ENCODE peak calls at places on chromosomes 6 and 20, in seven cellular contexts. B is astrocyte, H is HCT116, G is PC-3, X is keratinocyte, M is neural progenitor cell, T is IMR-90. R is an unnamed sample.

GRCh38 chr6:35933844-35934243 is 12.9 kb upstream of the SRPK1 start:
- DNase-seq in M (no peak), X (no peak), G (no peak), T (no peak), H (no peak), B (no peak), R (no peak)

GRCh38 chr6:109493865-109494264 is 10.8 kb upstream of the ZBTB24 start:
- DNase-seq in B (no peak), T (no peak), G (no peak), H (no peak), M (no peak), X (no peak), R (no peak)

GRCh38 chr6:138094260-138094659 is 13.0 kb downstream of the PERP start:
- DNase-seq in X (no peak), T (no peak), H (no peak), M (no peak), G (no peak), B (no peak), R (no peak)

GRCh38 chr6:42971746-42972327 is 7.1 kb downstream of the PEX6 start:
- DNase-seq in H (no peak), B (no peak), X (no peak), M (no peak), T (no peak), G (no peak), R (no peak)

GRCh38 chr6:140641412-140641811 is 1267.0 kb upstream of the CITED2 start:
- DNase-seq in M (no peak), G (no peak), B (no peak), X (no peak), H (no peak), T (no peak), R (no peak)

GRCh38 chr6:87722831-87723726 is 21.0 kb upstream of the AKIRIN2 start:
- DNase-seq in B (peak), T (peak), X (peak), M (peak), H (peak), G (peak), R (peak)

GRCh38 chr6:158232445-158233213 is 64.5 kb downstream of the GTF2H5 start:
- DNase-seq in B (peak), G (peak), M (peak), T (peak), H (no peak), X (no peak), R (peak)

GRCh38 chr6:37985355-37985754 is 165.8 kb downstream of the ZFAND3 start:
- DNase-seq in G (no peak), X (no peak), T (no peak), H (no peak), M (no peak), B (no peak), R (no peak)

GRCh38 chr6:107490568-107491058 is 696 bp downstream of the SOBP start:
- DNase-seq in T (no peak), H (no peak), X (no peak), G (no peak), B (no peak), M (no peak), R (no peak)

GRCh38 chr6:156686429-156686939 is 90.7 kb upstream of the ARID1B start:
- DNase-seq in M (peak), H (no peak), T (peak), X (no peak), B (peak), G (peak), R (no peak)

GRCh38 chr6:130622142-130622541 is 205.1 kb upstream of the SMLR1 start:
- DNase-seq in B (no peak), H (no peak), X (no peak), T (peak), G (no peak), M (no peak), R (no peak)

GRCh38 chr6:20211941-20212391 is 303 bp downstream of the MBOAT1 start:
- DNase-seq in M (peak), T (no peak), B (peak), G (peak), H (no peak), X (no peak), R (peak)

GRCh38 chr6:121897337-121897760 is 461.9 kb downstream of the GJA1 start:
- DNase-seq in G (no peak), X (peak), B (peak), T (peak), M (peak), H (no peak), R (no peak)

GRCh38 chr20:59640267-59640666 is 35.9 kb downstream of the PHACTR3 start:
- DNase-seq in M (no peak), G (no peak), T (no peak), X (no peak), B (no peak), H (no peak), R (no peak)

GRCh38 chr20:36975085-36975829 is 23.7 kb upstream of the SAMHD1 start:
- DNase-seq in G (no peak), H (no peak), B (no peak), T (no peak), X (no peak), M (no peak), R (no peak)

GRCh38 chr6:123338394-123338793 is 298.4 kb downstream of the TRDN start:
- DNase-seq in B (no peak), T (no peak), G (no peak), H (no peak), M (peak), X (no peak), R (no peak)

GRCh38 chr20:1489764-1490436 is 1.3 kb downstream of the SIRPB2 start:
- DNase-seq in M (no peak), T (no peak), X (no peak), B (no peak), G (peak), H (peak), R (no peak)

GRCh38 chr20:53738945-53739798 is 145.5 kb upstream of the ZNF217 start:
- DNase-seq in H (no peak), G (peak), M (no peak), X (no peak), T (no peak), B (peak), R (peak)

GRCh38 chr6:151870375-151870774 is 62.9 kb downstream of the ESR1 start:
- DNase-seq in T (no peak), B (no peak), H (no peak), M (no peak), X (no peak), G (no peak), R (no peak)

GRCh38 chr6:109079981-109080380 is 14.7 kb downstream of the SESN1 start:
- DNase-seq in T (no peak), H (no peak), B (no peak), G (no peak), X (no peak), M (no peak), R (peak)

GRCh38 chr20:2301164-2301622 is 5.4 kb downstream of the TGM3 start:
- DNase-seq in M (no peak), B (peak), T (no peak), X (no peak), G (no peak), H (no peak), R (peak)

GRCh38 chr6:116992546-116992945 is 115.5 kb downstream of the RFX6 start:
- DNase-seq in B (no peak), T (no peak), X (no peak), G (no peak), M (no peak), H (no peak), R (no peak)

GRCh38 chr6:32369678-32370077 is 2.0 kb downstream of the TSBP1 start:
- DNase-seq in G (peak), H (peak), T (peak), X (peak), B (peak), M (no peak), R (peak)

GRCh38 chr6:132063738-132064137 is 112.6 kb upstream of the CCN2 start:
- DNase-seq in G (peak), B (peak), X (peak), T (peak), H (peak), M (no peak), R (peak)

GRCh38 chr6:132063204-132063603 is 112.0 kb upstream of the CCN2 start:
- DNase-seq in X (no peak), M (no peak), H (no peak), G (no peak), B (peak), T (peak), R (no peak)

GRCh38 chr6:132060591-132060990 is 109.4 kb upstream of the CCN2 start:
- DNase-seq in X (no peak), T (peak), B (peak), M (no peak), G (peak), H (no peak), R (peak)

GRCh38 chr6:132061381-132061780 is 110.2 kb upstream of the CCN2 start:
- DNase-seq in M (no peak), T (no peak), H (no peak), X (no peak), G (no peak), B (no peak), R (no peak)

GRCh38 chr6:132062626-132063025 is 111.5 kb upstream of the CCN2 start:
- DNase-seq in G (no peak), H (no peak), T (peak), X (no peak), B (no peak), M (no peak), R (no peak)
- H2AFZ ChIP-seq in G (no peak), H (peak), T (no peak), X (no peak), B (no peak), M (no peak), R (no peak)

GRCh38 chr6:144582939-144583613 is 297.9 kb downstream of the UTRN start:
- DNase-seq in T (peak), B (peak), G (no peak), M (peak), X (no peak), H (no peak), R (no peak)
- H2AFZ ChIP-seq in T (peak), B (peak), G (peak), M (peak), X (no peak), H (no peak), R (no peak)

GRCh38 chr20:43516251-43516824 is 8.8 kb downstream of the L3MBTL1 start:
- DNase-seq in B (no peak), T (no peak), G (no peak), H (no peak), X (no peak), M (no peak), R (no peak)
- H2AFZ ChIP-seq in B (no peak), T (no peak), G (no peak), H (no peak), X (no peak), M (no peak), R (no peak)

GRCh38 chr6:46191961-46192360 is 21.2 kb upstream of the ENPP5 start:
- DNase-seq in M (no peak), G (peak), X (no peak), B (peak), T (peak), H (no peak), R (peak)
- H2AFZ ChIP-seq in M (no peak), G (no peak), X (no peak), B (no peak), T (no peak), H (no peak), R (no peak)

GRCh38 chr6:145673504-145673903 is 61.8 kb downstream of the EPM2A start:
- DNase-seq in X (no peak), H (no peak), G (no peak), T (no peak), M (no peak), B (no peak), R (no peak)

GRCh38 chr6:145668844-145669243 is 66.5 kb downstream of the EPM2A start:
- DNase-seq in B (no peak), M (no peak), T (no peak), H (no peak), X (peak), G (no peak), R (no peak)

GRCh38 chr6:145669627-145670034 is 65.7 kb downstream of the EPM2A start:
- DNase-seq in M (no peak), G (peak), B (peak), X (no peak), T (peak), H (no peak), R (peak)

GRCh38 chr6:145670306-145670705 is 65.0 kb downstream of the EPM2A start:
- DNase-seq in H (no peak), G (no peak), T (no peak), M (no peak), X (no peak), B (no peak), R (no peak)
- H2AFZ ChIP-seq in H (no peak), G (no peak), T (no peak), M (no peak), X (no peak), B (no peak), R (no peak)

GRCh38 chr6:14661696-14662095 is 544.1 kb downstream of the CD83 start:
- DNase-seq in T (no peak), H (no peak), G (no peak), M (peak), B (no peak), X (no peak), R (no peak)

GRCh38 chr6:14661188-14661587 is 543.6 kb downstream of the CD83 start:
- DNase-seq in H (no peak), T (peak), X (no peak), G (no peak), B (no peak), M (no peak), R (peak)

GRCh38 chr6:14658909-14659561 is 541.5 kb downstream of the CD83 start:
- DNase-seq in G (peak), X (peak), B (no peak), M (no peak), T (peak), H (no peak), R (peak)

GRCh38 chr6:14658030-14658429 is 540.5 kb downstream of the CD83 start:
- DNase-seq in B (no peak), M (no peak), T (no peak), G (no peak), H (no peak), X (no peak), R (no peak)

GRCh38 chr6:14660767-14661166 is 543.2 kb downstream of the CD83 start:
- DNase-seq in H (no peak), T (no peak), B (no peak), M (no peak), X (no peak), G (no peak), R (no peak)
- H2AFZ ChIP-seq in H (no peak), T (no peak), B (no peak), M (peak), X (no peak), G (no peak), R (no peak)

DNA sequence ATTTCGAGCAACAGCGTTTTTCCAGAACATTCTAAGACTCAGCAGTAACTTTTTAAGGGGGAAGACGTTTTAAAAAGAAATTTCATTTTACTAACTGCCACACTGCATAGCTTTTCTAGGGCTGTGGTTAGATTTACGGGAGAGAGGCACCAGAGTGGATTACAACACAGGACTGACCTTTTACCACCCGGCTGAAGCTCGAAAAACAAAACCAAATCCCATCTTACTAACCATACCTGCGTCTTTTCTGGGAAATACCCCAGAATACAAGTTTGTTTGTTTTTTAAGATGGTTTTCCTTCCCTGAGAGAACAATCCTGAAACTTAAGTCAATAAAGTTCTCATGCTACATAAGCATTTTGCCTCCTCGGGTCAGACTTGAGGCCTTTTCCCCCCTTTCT is 209.3 kb upstream of the SOX4 start:
- DNase-seq in X (no peak), B (peak), M (no peak), H (no peak), G (peak), T (no peak), R (peak)
- H2AFZ ChIP-seq in X (no peak), B (no peak), M (no peak), H (no peak), G (peak), T (no peak), R (no peak)

DNA sequence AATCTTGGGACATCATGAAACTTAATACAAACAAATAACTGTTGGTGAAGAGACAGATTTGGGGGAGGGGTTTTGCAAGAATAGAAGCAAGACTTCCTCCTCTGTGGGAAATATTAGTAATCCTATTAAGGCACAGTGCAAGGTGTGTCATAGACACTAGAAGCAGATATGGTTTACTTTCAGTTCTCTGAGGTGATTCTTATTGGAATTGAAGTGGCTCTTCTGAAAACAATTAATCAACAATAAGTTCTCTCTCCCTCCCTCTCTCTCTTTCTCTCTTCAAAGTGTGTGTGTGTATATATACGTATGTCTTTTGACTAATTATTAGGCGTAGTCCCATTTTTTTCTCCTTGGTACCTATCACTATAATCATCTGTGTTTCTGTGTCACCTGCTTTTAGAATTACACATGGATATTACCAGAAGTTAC is 99.8 kb downstream of the HIVEP2 start:
- DNase-seq in B (peak), T (no peak), M (no peak), H (no peak), X (no peak), G (peak), R (peak)
- H2AFZ ChIP-seq in B (no peak), T (no peak), M (peak), H (no peak), X (no peak), G (no peak), R (no peak)

GRCh38 chr6:41548841-41549642 is 2.9 kb downstream of the FOXP4 start:
- DNase-seq in T (no peak), X (no peak), M (no peak), H (no peak), G (no peak), B (no peak), R (no peak)

GRCh38 chr6:41549673-41550072 is 3.5 kb downstream of the FOXP4 start:
- DNase-seq in G (no peak), X (no peak), M (no peak), T (no peak), H (no peak), B (no peak), R (no peak)

GRCh38 chr6:41547799-41548097 is 1.6 kb downstream of the FOXP4 start:
- DNase-seq in T (no peak), B (no peak), G (peak), M (peak), X (no peak), H (no peak), R (no peak)

GRCh38 chr6:41546866-41547798 is 951 bp downstream of the FOXP4 start:
- DNase-seq in H (no peak), T (peak), X (no peak), M (peak), B (peak), G (peak), R (peak)

DNA sequence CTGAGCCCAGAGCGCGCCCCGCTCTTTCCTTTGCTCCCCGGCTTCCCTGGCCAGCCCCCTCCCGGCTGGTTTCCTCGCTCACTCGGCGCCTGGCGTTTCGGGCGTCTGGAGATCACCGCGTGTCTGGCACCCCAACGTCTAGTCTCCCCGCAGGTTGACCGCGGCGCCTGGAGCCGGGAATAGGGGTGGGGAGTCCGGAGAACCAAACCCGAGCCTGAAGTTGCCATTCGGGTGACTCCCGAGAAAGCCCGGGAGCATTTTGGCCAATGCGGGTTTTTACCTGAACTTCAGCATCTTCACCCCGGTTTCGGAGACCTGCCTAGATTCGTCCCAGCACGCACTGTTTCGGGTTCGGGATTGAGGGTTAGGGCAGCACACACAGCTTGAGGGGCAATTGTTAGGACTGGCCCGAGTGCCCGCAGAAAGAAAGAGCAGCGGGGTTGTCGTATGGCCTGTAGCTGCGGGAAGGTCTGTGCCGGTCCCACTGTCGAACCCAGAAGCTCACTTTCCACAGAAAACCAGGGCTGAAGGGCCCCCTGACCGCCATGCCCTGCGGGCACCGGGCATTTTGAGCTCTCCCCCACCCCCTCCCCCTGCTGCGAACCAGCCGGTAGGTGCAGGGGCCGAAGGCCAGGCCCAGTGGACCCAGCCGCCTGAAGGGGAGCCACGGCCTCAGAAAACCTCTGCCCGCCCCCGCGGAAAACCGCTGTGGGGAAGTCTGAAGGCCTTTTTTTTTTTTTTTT is 2.1 kb downstream of the FOXP4 start:
- DNase-seq in B (no peak), G (no peak), T (no peak), M (no peak), H (no peak), X (no peak), R (no peak)
- H2AFZ ChIP-seq in B (no peak), G (no peak), T (peak), M (no peak), H (no peak), X (no peak), R (no peak)

GRCh38 chr20:4569882-4570281 is 151.8 kb upstream of the PRND start:
- DNase-seq in G (no peak), T (no peak), M (peak), B (no peak), X (no peak), H (no peak), R (no peak)

GRCh38 chr20:4578375-4578774 is 143.3 kb upstream of the PRND start:
- DNase-seq in T (no peak), G (no peak), H (no peak), M (no peak), B (no peak), X (no peak), R (no peak)

GRCh38 chr20:4571759-4572531 is 149.8 kb upstream of the PRND start:
- DNase-seq in M (no peak), H (no peak), G (peak), B (peak), X (no peak), T (peak), R (no peak)

GRCh38 chr20:4573564-4574355 is 147.9 kb upstream of the PRND start:
- DNase-seq in T (peak), B (peak), M (no peak), X (no peak), G (peak), H (no peak), R (peak)

GRCh38 chr20:4574356-4574690 is 147.4 kb upstream of the PRND start:
- DNase-seq in G (no peak), X (no peak), B (no peak), T (no peak), M (no peak), H (no peak), R (no peak)
- H2AFZ ChIP-seq in G (peak), X (no peak), B (peak), T (peak), M (no peak), H (no peak), R (no peak)

R was measured in mesenchymal stem cell.